ENCODE peak calls at places on chromosomes 12 and 14, in eight cellular contexts. B is endothelial cell of umbilical vein, N is upper lobe of right lung, F is IMR-90, L is A549, D is body of pancreas, H is cardiac muscle cell, G is tibial artery. T is an unnamed sample.

GRCh38 chr14:96904201-96904600 is 107.0 kb downstream of the VRK1 start:
- DNase-seq in B (no peak), N (no peak), F (peak; percentile 41), L (peak; percentile 4), D (no peak), H (no peak), G (no peak), T (no peak)

GRCh38 chr12:46763230-46763629 is 62.6 kb downstream of the SLC38A4 start:
- DNase-seq in B (no peak), N (no peak), F (no peak), L (no peak), D (no peak), H (no peak), G (no peak), T (no peak)

GRCh38 chr14:96698846-96699543 is 98.2 kb upstream of the VRK1 start:
- DNase-seq in B (no peak), N (no peak), F (no peak), L (no peak), D (no peak), H (no peak), G (no peak), T (no peak)

GRCh38 chr14:23573384-23573783 is 5.2 kb downstream of the JPH4 start:
- DNase-seq in B (no peak), N (no peak), F (no peak), L (no peak), D (no peak), H (no peak), G (no peak), T (no peak)

GRCh38 chr12:45231515-45232145 is 15.7 kb downstream of the ANO6 start:
- DNase-seq in B (peak; percentile 82), N (no peak), F (peak; percentile 85), L (peak; percentile 48), D (no peak), H (peak; percentile 58), G (no peak), T (no peak)

GRCh38 chr12:38540156-38540555 is 223.6 kb downstream of the ALG10B start:
- DNase-seq in B (no peak), N (no peak), F (no peak), L (no peak), D (no peak), H (no peak), G (no peak), T (peak; percentile 59)

GRCh38 chr14:64289571-64289970 is 4.6 kb downstream of the ESR2 start:
- DNase-seq in B (no peak), N (no peak), F (no peak), L (no peak), D (no peak), H (no peak), G (no peak), T (no peak)

GRCh38 chr12:101855364-101855884 is 22.0 kb upstream of the DRAM1 start:
- DNase-seq in B (peak; percentile 63), N (no peak), F (peak; percentile 69), L (no peak), D (no peak), H (no peak), G (no peak), T (no peak)

GRCh38 chr12:124172646-124173045 is 122.2 kb upstream of the RFLNA start:
- DNase-seq in B (no peak), N (no peak), F (no peak), L (no peak), D (no peak), H (no peak), G (no peak), T (no peak)

GRCh38 chr14:24911324-24912095 is 138.4 kb downstream of the STXBP6 start:
- DNase-seq in B (no peak), N (no peak), F (peak; percentile 82), L (peak; percentile 4), D (no peak), H (peak; percentile 94), G (peak; percentile 52), T (no peak)

GRCh38 chr14:52706286-52706685 is 714 bp upstream of the PSMC6 start:
- DNase-seq in B (peak; percentile 50), N (no peak), F (peak; percentile 10), L (peak; percentile 20), D (no peak), H (peak; percentile 25), G (no peak), T (no peak)

GRCh38 chr14:55832974-55833373 is 253.0 kb downstream of the KTN1 start:
- DNase-seq in B (no peak), N (no peak), F (no peak), L (no peak), D (no peak), H (no peak), G (no peak), T (no peak)

GRCh38 chr12:66279127-66279712 is 23.1 kb upstream of the HELB start:
- DNase-seq in B (peak; percentile 48), N (no peak), F (peak; percentile 22), L (peak; percentile 33), D (no peak), H (peak; percentile 64), G (no peak), T (no peak)

GRCh38 chr12:26195250-26195640 is at the start of gene SSPN:
- DNase-seq in B (peak; percentile 46), N (peak; percentile 80), F (peak; percentile 61), L (peak; percentile 33), D (peak; percentile 79), H (peak; percentile 86), G (peak; percentile 56), T (no peak)

GRCh38 chr12:52860102-52860838 is 11.5 kb upstream of the KRT78 start:
- DNase-seq in B (no peak), N (no peak), F (peak; percentile 52), L (peak; percentile 89), D (no peak), H (peak; percentile 86), G (no peak), T (no peak)

GRCh38 chr14:72404998-72405397 is 472.8 kb downstream of the RGS6 start:
- DNase-seq in B (no peak), N (no peak), F (no peak), L (no peak), D (no peak), H (no peak), G (no peak), T (no peak)

GRCh38 chr14:90522585-90523191 is 125.9 kb downstream of the CALM1 start:
- DNase-seq in B (no peak), N (no peak), F (no peak), L (no peak), D (peak; percentile 54), H (peak; percentile 71), G (peak; percentile 59), T (no peak)

GRCh38 chr12:115632323-115632722 is 645.2 kb downstream of the MED13L start:
- DNase-seq in B (no peak), N (no peak), F (peak; percentile 28), L (no peak), D (no peak), H (peak; percentile 29), G (no peak), T (no peak)
- TF ChIP-seq CTCF in B (no peak), N (peak; percentile 13), F (peak; percentile 36), L (peak; percentile 26), D (peak; percentile 33), H (peak; percentile 18), G (no peak), T (peak; percentile 43)

GRCh38 chr12:104956870-104957301 is 1.2 kb downstream of the SLC41A2 start:
- DNase-seq in B (no peak), N (no peak), F (peak; percentile 24), L (no peak), D (no peak), H (peak; percentile 66), G (no peak), T (peak; percentile 80)
- H3K4me3 ChIP-seq in B (no peak overlapping the region), N (peak overlapping the region; percentile 71), F (no peak overlapping the region), L (peak overlapping the region; percentile 95), D (no peak overlapping the region), H (no peak overlapping the region), G (peak overlapping the region; percentile 91), T (no peak overlapping the region)

GRCh38 chr12:56082967-56083366 is 3.0 kb downstream of the ERBB3 start:
- DNase-seq in B (no peak), N (no peak), F (no peak), L (no peak), D (no peak), H (no peak), G (no peak), T (no peak)

GRCh38 chr12:56087220-56087619 is 7.3 kb downstream of the ERBB3 start:
- DNase-seq in B (no peak), N (peak; percentile 96), F (no peak), L (peak; percentile 45), D (peak; percentile 98), H (peak; percentile 17), G (no peak), T (peak; percentile 67)

GRCh38 chr12:56086608-56087007 is 6.6 kb downstream of the ERBB3 start:
- DNase-seq in B (no peak), N (no peak), F (no peak), L (no peak), D (no peak), H (no peak), G (no peak), T (no peak)

GRCh38 chr12:56086096-56086495 is 6.1 kb downstream of the ERBB3 start:
- DNase-seq in B (no peak), N (no peak), F (no peak), L (no peak), D (peak; percentile 85), H (no peak), G (no peak), T (peak; percentile 95)

DNA sequence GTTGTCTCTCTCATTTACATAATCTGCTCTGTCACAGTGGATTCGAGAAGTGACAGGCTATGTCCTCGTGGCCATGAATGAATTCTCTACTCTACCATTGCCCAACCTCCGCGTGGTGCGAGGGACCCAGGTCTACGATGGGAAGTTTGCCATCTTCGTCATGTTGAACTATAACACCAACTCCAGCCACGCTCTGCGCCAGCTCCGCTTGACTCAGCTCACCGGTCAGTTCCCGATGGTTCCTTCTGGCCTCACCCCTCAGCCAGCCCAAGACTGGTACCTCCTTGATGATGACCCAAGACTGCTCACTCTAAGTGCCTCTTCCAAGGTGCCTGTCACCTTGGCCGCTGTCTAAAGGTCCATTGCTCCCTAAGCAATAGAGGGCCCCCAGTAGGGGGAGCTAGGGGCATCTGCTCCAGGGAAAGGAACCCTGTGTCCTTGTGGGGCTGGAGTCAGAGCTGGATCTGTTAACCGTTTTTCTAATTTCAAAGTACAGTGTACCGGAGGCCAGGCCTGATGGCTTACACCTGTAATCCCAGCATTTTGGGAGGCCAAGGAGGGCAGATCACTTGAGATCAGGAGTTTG is 5.1 kb downstream of the ERBB3 start:
- DNase-seq in B (peak; percentile 20), N (no peak), F (no peak), L (peak; percentile 53), D (peak; percentile 48), H (peak; percentile 14), G (no peak), T (no peak)
- TF ChIP-seq CTCF in B (peak; percentile 40), N (peak; percentile 41), F (peak; percentile 24), L (peak; percentile 31), D (peak; percentile 28), H (peak; percentile 55), G (no peak), T (peak; percentile 7)

DNA sequence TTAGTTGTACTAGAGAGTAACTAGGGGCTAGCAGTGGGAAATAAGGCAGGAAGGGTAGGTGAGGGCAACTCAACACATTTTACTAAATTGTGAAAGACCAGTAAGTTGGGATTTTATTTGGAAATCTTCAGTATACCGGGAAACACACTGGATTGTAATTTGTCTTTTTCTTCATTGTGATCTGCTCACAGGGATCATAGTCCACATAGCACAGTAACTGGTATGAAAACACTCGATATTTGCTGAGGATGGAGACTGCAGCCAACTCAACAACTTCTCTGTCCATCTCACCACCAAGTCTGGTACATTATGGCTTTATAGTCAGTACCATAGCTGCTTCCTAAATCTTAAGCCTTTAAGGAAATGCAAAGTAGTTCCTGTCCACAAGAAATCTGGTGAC is 2.5 kb downstream of the SLIRP start:
- DNase-seq in B (no peak), N (no peak), F (no peak), L (no peak), D (no peak), H (no peak), G (no peak), T (no peak)
- H3K4me3 ChIP-seq in B (no peak overlapping the region), N (no peak overlapping the region), F (no peak overlapping the region), L (no peak overlapping the region), D (no peak overlapping the region), H (no peak overlapping the region), G (no peak overlapping the region), T (no peak overlapping the region)